ENCODE peak calls at places on chromosomes 7 and 10, in nine cellular contexts. R is AG09309, Q is endothelial cell, Z is mucosa of descending colon, N is GM06990, A is heart left ventricle, M is tibial artery, U is neural crest cell, L is colonic mucosa. P is an unnamed sample.

GRCh38 chr7:29859491-29860180 is 53.3 kb downstream of the WIPF3 start:
- DNase-seq in U (no peak), R (no peak), A (no peak), M (no peak), Q (no peak), Z (peak; percentile 6), L (no peak), N (no peak), P (no peak)

GRCh38 chr10:110923856-110924493 is 4.6 kb downstream of the SHOC2 start:
- DNase-seq in Q (no peak), Z (no peak), L (no peak), M (no peak), A (no peak), R (no peak), N (peak; percentile 27), U (no peak), P (no peak)

GRCh38 chr10:111821876-111822275 is 361.7 kb downstream of the GPAM start:
- DNase-seq in A (no peak), Q (no peak), R (no peak), L (no peak), M (no peak), N (no peak), Z (no peak), U (no peak), P (no peak)

GRCh38 chr7:115066634-115067033 is 144.7 kb downstream of the MDFIC start:
- DNase-seq in Z (no peak), N (no peak), M (no peak), Q (no peak), A (no peak), L (no peak), U (no peak), R (no peak), P (no peak)

GRCh38 chr10:8350250-8350967 is 295.9 kb downstream of the GATA3 start:
- DNase-seq in A (no peak), L (no peak), Z (no peak), U (no peak), N (no peak), R (no peak), M (no peak), Q (no peak), P (no peak)

GRCh38 chr7:74598558-74598957 is 59.0 kb upstream of the GTF2I start:
- DNase-seq in Z (no peak), R (peak; percentile 51), U (no peak), M (no peak), N (no peak), Q (no peak), L (no peak), A (no peak), P (no peak)

GRCh38 chr7:80724249-80724871 is 85.9 kb downstream of the CD36 start:
- DNase-seq in U (no peak), Q (no peak), N (no peak), M (no peak), R (peak; percentile 84), Z (no peak), L (no peak), A (no peak), P (no peak)

GRCh38 chr10:44874176-44874575 is 37.0 kb upstream of the TMEM72 start:
- DNase-seq in L (no peak), Z (no peak), R (no peak), N (no peak), M (peak; percentile 83), A (no peak), Q (no peak), U (no peak), P (no peak)

GRCh38 chr7:135925205-135925604 is 52.0 kb downstream of the MTPN start:
- DNase-seq in N (no peak), A (no peak), M (no peak), L (no peak), Z (no peak), U (no peak), Q (no peak), R (no peak), P (no peak)

GRCh38 chr7:84674236-84674913 is 479.8 kb upstream of the SEMA3A start:
- DNase-seq in M (no peak), Q (no peak), R (no peak), Z (no peak), A (no peak), N (no peak), U (no peak), L (no peak), P (no peak)

GRCh38 chr7:34339061-34339526 is 318.9 kb upstream of the NPSR1 start:
- DNase-seq in A (no peak), Z (no peak), R (no peak), L (no peak), N (no peak), M (no peak), Q (no peak), U (no peak), P (no peak)

GRCh38 chr10:80413152-80413996 is 5.0 kb downstream of the PRXL2A start:
- DNase-seq in N (no peak), M (no peak), Z (peak; percentile 10), U (no peak), L (no peak), R (no peak), Q (no peak), A (peak; percentile 52), P (no peak)

GRCh38 chr10:73910764-73911552 is at the start of gene PLAU:
- DNase-seq in R (no peak), Z (peak; percentile 58), M (peak; percentile 75), A (peak; percentile 62), N (peak; percentile 66), L (peak; percentile 70), Q (peak; percentile 43), U (peak; percentile 44), P (peak; percentile 44)

GRCh38 chr10:102059987-102060386 is 4.0 kb upstream of the ARMH3 start:
- DNase-seq in Z (no peak), L (no peak), M (no peak), Q (no peak), R (no peak), U (no peak), A (no peak), N (no peak), P (no peak)

DNA sequence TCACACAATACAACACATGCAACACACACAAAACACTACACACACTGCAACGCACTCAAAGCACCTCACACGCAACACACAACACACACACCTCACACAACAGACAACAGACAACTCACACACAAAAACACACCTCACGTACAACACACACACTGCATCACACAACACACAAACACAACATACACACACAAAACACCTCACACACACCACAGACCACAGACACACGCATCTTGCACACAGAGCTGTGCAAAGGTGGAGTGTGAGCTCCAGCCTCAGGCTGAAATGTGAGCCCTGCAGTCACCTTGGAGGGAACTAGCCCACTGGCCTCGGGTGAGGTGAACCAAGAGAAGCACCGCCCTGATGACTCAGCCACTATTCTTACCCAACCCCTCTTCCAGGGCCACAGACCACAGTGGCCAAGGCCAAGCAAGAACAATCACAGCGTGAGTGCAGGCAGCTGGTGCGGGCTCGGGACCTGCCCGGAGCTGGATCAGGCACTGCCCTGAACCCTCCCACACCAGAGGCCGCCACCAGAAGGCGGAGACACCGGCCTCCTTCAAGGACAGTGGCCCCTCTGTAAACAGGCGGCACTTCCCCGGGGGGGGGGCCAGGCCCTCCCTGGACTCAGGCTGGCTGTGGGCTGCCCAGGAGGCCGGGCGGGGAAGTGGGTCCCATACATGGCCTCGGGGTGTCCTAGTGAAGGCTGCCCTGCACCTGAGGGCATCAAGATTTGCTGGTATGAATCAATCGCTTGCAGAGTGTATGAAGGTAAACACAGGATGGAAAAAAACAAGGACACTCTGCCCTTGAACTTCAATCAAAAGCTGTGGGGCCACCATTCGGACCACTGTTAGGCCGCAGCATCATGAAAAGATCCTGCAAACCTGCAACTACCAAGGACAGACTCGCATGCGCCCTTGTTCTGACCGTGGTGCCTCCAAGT is 106.7 kb downstream of the TNS3 start:
- DNase-seq in A (peak; percentile 95), Q (no peak), Z (peak; percentile 89), L (peak; percentile 93), U (no peak), M (peak; percentile 95), N (peak; percentile 74), R (peak; percentile 68), P (peak; percentile 93)
- TF ChIP-seq CTCF in A (no peak), Q (no peak), Z (no peak), L (no peak), U (no peak), M (peak; percentile 35), N (no peak), R (peak; percentile 5), P (peak; percentile 46)

DNA sequence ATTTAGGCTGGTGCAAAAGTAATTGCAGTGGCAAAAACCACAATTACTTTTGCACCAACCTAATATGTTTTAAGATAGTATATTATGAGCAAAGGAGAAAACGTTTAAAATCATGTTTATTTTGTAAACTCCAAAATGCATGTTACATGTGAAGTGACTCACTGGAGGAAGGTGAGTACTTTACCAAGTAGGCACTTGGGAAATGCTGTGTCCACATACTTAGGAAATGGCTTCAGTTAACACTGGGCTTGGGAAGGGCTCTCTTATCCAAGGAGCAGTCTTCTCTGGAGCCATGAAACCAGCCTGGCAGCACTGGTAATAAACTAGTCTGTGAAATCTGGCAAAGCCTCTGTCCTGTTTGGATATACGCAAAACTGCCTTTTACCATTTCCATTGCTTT is 4.4 kb downstream of the RPS24 start:
- DNase-seq in R (no peak), Z (no peak), N (no peak), L (no peak), A (no peak), U (no peak), M (no peak), Q (no peak), P (no peak)
- TF ChIP-seq CTCF in R (no peak), Z (no peak), N (no peak), L (no peak), A (no peak), U (no peak), M (no peak), Q (no peak), P (no peak)

GRCh38 chr7:4138866-4139265 is 543.2 kb upstream of the FOXK1 start:
- DNase-seq in N (no peak), Z (no peak), A (no peak), L (no peak), Q (no peak), M (peak; percentile 48), U (no peak), R (no peak), P (no peak)

GRCh38 chr7:4134631-4135030 is 547.5 kb upstream of the FOXK1 start:
- DNase-seq in L (no peak), N (no peak), U (no peak), A (no peak), M (peak; percentile 52), Q (no peak), R (no peak), Z (no peak), P (no peak)

GRCh38 chr7:4136036-4136435 is 546.1 kb upstream of the FOXK1 start:
- DNase-seq in Q (no peak), U (no peak), A (no peak), L (no peak), M (peak; percentile 40), N (no peak), R (no peak), Z (no peak), P (no peak)

GRCh38 chr7:4134204-4134603 is 547.9 kb upstream of the FOXK1 start:
- DNase-seq in Q (no peak), Z (no peak), M (peak; percentile 51), A (no peak), N (no peak), L (no peak), U (no peak), R (no peak), P (no peak)

GRCh38 chr7:4136501-4137110 is 545.5 kb upstream of the FOXK1 start:
- DNase-seq in M (peak; percentile 60), Q (no peak), L (no peak), U (no peak), Z (no peak), A (no peak), R (no peak), N (no peak), P (no peak)
- TF ChIP-seq CTCF in M (no peak), Q (peak; percentile 36), L (no peak), U (no peak), Z (no peak), A (no peak), R (no peak), N (no peak), P (no peak)

GRCh38 chr7:157405914-157406810 is 69.4 kb downstream of the DNAJB6 start:
- DNase-seq in Q (no peak), A (peak; percentile 71), L (no peak), R (no peak), M (no peak), U (no peak), N (no peak), Z (no peak), P (no peak)
- TF ChIP-seq CTCF in Q (no peak), A (peak; percentile 37), L (no peak), R (peak; percentile 12), M (no peak), U (peak; percentile 25), N (peak; percentile 5), Z (no peak), P (no peak)

P was measured in transverse colon.